ENCODE peak calls at places on chromosomes 6 and 20, in nine cellular contexts. One of them, this sample, is unnamed.

GRCh38 chr6:169848946-169849345 is 97.5 kb downstream of the ERMARD start:
- DNase-seq in AG09319: no peak
- DNase-seq in HAP-1: no peak
- DNase-seq in adrenal gland: no peak
- DNase-seq in lung microvascular endothelial cell: no peak
- DNase-seq in ACHN: no peak
- DNase-seq in CD4-positive, CD25-positive, alpha-beta regulatory T cell: no peak
- DNase-seq in ecto neural progenitor cell: no peak
- DNase-seq in endodermal cell: peak
- DNase-seq in this sample: no peak

GRCh38 chr20:47610945-47611250 is 109.2 kb downstream of the NCOA3 start:
- DNase-seq in AG09319: no peak
- DNase-seq in HAP-1: no peak
- DNase-seq in adrenal gland: no peak
- DNase-seq in lung microvascular endothelial cell: no peak
- DNase-seq in ACHN: no peak
- DNase-seq in CD4-positive, CD25-positive, alpha-beta regulatory T cell: peak
- DNase-seq in ecto neural progenitor cell: no peak
- DNase-seq in endodermal cell: no peak
- DNase-seq in this sample: no peak

GRCh38 chr20:53255102-53255710 is 283.0 kb downstream of the TSHZ2 start:
- DNase-seq in AG09319: no peak
- DNase-seq in HAP-1: no peak
- DNase-seq in adrenal gland: no peak
- DNase-seq in lung microvascular endothelial cell: no peak
- DNase-seq in ACHN: no peak
- DNase-seq in CD4-positive, CD25-positive, alpha-beta regulatory T cell: no peak
- DNase-seq in ecto neural progenitor cell: no peak
- DNase-seq in endodermal cell: no peak
- DNase-seq in this sample: no peak

GRCh38 chr6:70270287-70271005 is 32.4 kb downstream of the COL9A1 start:
- DNase-seq in AG09319: no peak
- DNase-seq in HAP-1: peak
- DNase-seq in adrenal gland: no peak
- DNase-seq in lung microvascular endothelial cell: no peak
- DNase-seq in ACHN: no peak
- DNase-seq in CD4-positive, CD25-positive, alpha-beta regulatory T cell: no peak
- DNase-seq in ecto neural progenitor cell: peak
- DNase-seq in endodermal cell: no peak
- DNase-seq in this sample: no peak

GRCh38 chr20:32070690-32071213 is 18.7 kb downstream of the HCK start:
- DNase-seq in AG09319: no peak
- DNase-seq in HAP-1: no peak
- DNase-seq in adrenal gland: no peak
- DNase-seq in lung microvascular endothelial cell: no peak
- DNase-seq in ACHN: no peak
- DNase-seq in CD4-positive, CD25-positive, alpha-beta regulatory T cell: no peak
- DNase-seq in ecto neural progenitor cell: no peak
- DNase-seq in endodermal cell: no peak
- DNase-seq in this sample: no peak

GRCh38 chr20:63748356-63749270 is 9.0 kb downstream of the SLC2A4RG start:
- DNase-seq in AG09319: no peak
- DNase-seq in HAP-1: no peak
- DNase-seq in adrenal gland: no peak
- DNase-seq in lung microvascular endothelial cell: no peak
- DNase-seq in ACHN: no peak
- DNase-seq in CD4-positive, CD25-positive, alpha-beta regulatory T cell: no peak
- DNase-seq in ecto neural progenitor cell: no peak
- DNase-seq in endodermal cell: peak
- DNase-seq in this sample: no peak

GRCh38 chr6:147207351-147207750 is 3.1 kb downstream of the STXBP5 start:
- DNase-seq in AG09319: no peak
- DNase-seq in HAP-1: no peak
- DNase-seq in adrenal gland: no peak
- DNase-seq in lung microvascular endothelial cell: no peak
- DNase-seq in ACHN: no peak
- DNase-seq in CD4-positive, CD25-positive, alpha-beta regulatory T cell: no peak
- DNase-seq in ecto neural progenitor cell: no peak
- DNase-seq in endodermal cell: no peak
- DNase-seq in this sample: no peak

GRCh38 chr6:82761674-82762345 is 303.8 kb downstream of the UBE3D start:
- DNase-seq in AG09319: no peak
- DNase-seq in HAP-1: no peak
- DNase-seq in adrenal gland: no peak
- DNase-seq in lung microvascular endothelial cell: no peak
- DNase-seq in ACHN: no peak
- DNase-seq in CD4-positive, CD25-positive, alpha-beta regulatory T cell: no peak
- DNase-seq in ecto neural progenitor cell: no peak
- DNase-seq in endodermal cell: no peak
- DNase-seq in this sample: no peak

GRCh38 chr6:80548496-80548895 is 442.0 kb downstream of the BCKDHB start:
- DNase-seq in AG09319: peak
- DNase-seq in HAP-1: no peak
- DNase-seq in adrenal gland: no peak
- DNase-seq in lung microvascular endothelial cell: no peak
- DNase-seq in ACHN: no peak
- DNase-seq in CD4-positive, CD25-positive, alpha-beta regulatory T cell: no peak
- DNase-seq in ecto neural progenitor cell: no peak
- DNase-seq in endodermal cell: no peak
- DNase-seq in this sample: peak

GRCh38 chr6:119076966-119077642 is 1.4 kb downstream of the FAM184A start:
- DNase-seq in AG09319: no peak
- DNase-seq in HAP-1: no peak
- DNase-seq in adrenal gland: no peak
- DNase-seq in lung microvascular endothelial cell: no peak
- DNase-seq in ACHN: no peak
- DNase-seq in CD4-positive, CD25-positive, alpha-beta regulatory T cell: peak
- DNase-seq in ecto neural progenitor cell: no peak
- DNase-seq in endodermal cell: no peak
- DNase-seq in this sample: no peak

GRCh38 chr6:25900843-25901242 is 26.8 kb upstream of the SLC17A3 start:
- DNase-seq in AG09319: no peak
- DNase-seq in HAP-1: no peak
- DNase-seq in adrenal gland: no peak
- DNase-seq in lung microvascular endothelial cell: no peak
- DNase-seq in ACHN: no peak
- DNase-seq in CD4-positive, CD25-positive, alpha-beta regulatory T cell: no peak
- DNase-seq in ecto neural progenitor cell: no peak
- DNase-seq in endodermal cell: no peak
- DNase-seq in this sample: no peak

GRCh38 chr6:159105716-159106115 is 60.9 kb upstream of the TAGAP start:
- DNase-seq in AG09319: no peak
- DNase-seq in HAP-1: no peak
- DNase-seq in adrenal gland: no peak
- DNase-seq in lung microvascular endothelial cell: no peak
- DNase-seq in ACHN: no peak
- DNase-seq in CD4-positive, CD25-positive, alpha-beta regulatory T cell: no peak
- DNase-seq in ecto neural progenitor cell: no peak
- DNase-seq in endodermal cell: no peak
- DNase-seq in this sample: no peak

GRCh38 chr6:71599366-71599765 is 287.0 kb upstream of the RIMS1 start:
- DNase-seq in AG09319: no peak
- DNase-seq in HAP-1: no peak
- DNase-seq in adrenal gland: no peak
- DNase-seq in lung microvascular endothelial cell: no peak
- DNase-seq in ACHN: no peak
- DNase-seq in CD4-positive, CD25-positive, alpha-beta regulatory T cell: no peak
- DNase-seq in ecto neural progenitor cell: no peak
- DNase-seq in endodermal cell: no peak
- DNase-seq in this sample: no peak

This sample was measured in AG08395.